ENCODE peak calls at places on chromosomes 7 and 10, in seven cellular contexts. One of them, this sample, is unnamed. For H3K9me3, the result is how much of the 10 kb centered on the place peaks cover.

GRCh38 chr10:102504179-102504975 is 605 bp downstream of the SUFU start:
- DNase-seq in naive thymus-derived CD4-positive, alpha-beta T cell: peak
- DNase-seq in IMR-90: peak
- DNase-seq in psoas muscle: peak
- DNase-seq in astrocyte: no peak
- DNase-seq in HCT116: no peak
- DNase-seq in CD8-positive, alpha-beta T cell: peak
- DNase-seq in this sample: peak

GRCh38 chr10:44924261-44925040 is 13.3 kb downstream of the TMEM72 start:
- DNase-seq in naive thymus-derived CD4-positive, alpha-beta T cell: no peak
- DNase-seq in IMR-90: no peak
- DNase-seq in psoas muscle: no peak
- DNase-seq in astrocyte: no peak
- DNase-seq in HCT116: no peak
- DNase-seq in CD8-positive, alpha-beta T cell: no peak
- DNase-seq in this sample: no peak

GRCh38 chr7:81013036-81013435 is 94.2 kb upstream of the SEMA3C start:
- DNase-seq in naive thymus-derived CD4-positive, alpha-beta T cell: no peak
- DNase-seq in IMR-90: peak
- DNase-seq in psoas muscle: no peak
- DNase-seq in astrocyte: peak
- DNase-seq in HCT116: peak
- DNase-seq in CD8-positive, alpha-beta T cell: no peak
- DNase-seq in this sample: no peak

GRCh38 chr10:644076-644942 is 45.2 kb downstream of the DIP2C start:
- DNase-seq in naive thymus-derived CD4-positive, alpha-beta T cell: no peak
- DNase-seq in IMR-90: no peak
- DNase-seq in psoas muscle: no peak
- DNase-seq in astrocyte: no peak
- DNase-seq in HCT116: no peak
- DNase-seq in CD8-positive, alpha-beta T cell: no peak
- DNase-seq in this sample: no peak

GRCh38 chr10:49500420-49500819 is 38.5 kb downstream of the ERCC6 start:
- DNase-seq in naive thymus-derived CD4-positive, alpha-beta T cell: no peak
- DNase-seq in IMR-90: no peak
- DNase-seq in psoas muscle: no peak
- DNase-seq in astrocyte: no peak
- DNase-seq in HCT116: no peak
- DNase-seq in CD8-positive, alpha-beta T cell: no peak
- DNase-seq in this sample: no peak

GRCh38 chr10:120539076-120539475 is 82.0 kb downstream of the PLPP4 start:
- DNase-seq in naive thymus-derived CD4-positive, alpha-beta T cell: no peak
- DNase-seq in IMR-90: no peak
- DNase-seq in psoas muscle: no peak
- DNase-seq in astrocyte: no peak
- DNase-seq in HCT116: no peak
- DNase-seq in CD8-positive, alpha-beta T cell: no peak
- DNase-seq in this sample: no peak

GRCh38 chr10:93392111-93392510 is 90.0 kb downstream of the MYOF start:
- DNase-seq in naive thymus-derived CD4-positive, alpha-beta T cell: no peak
- DNase-seq in IMR-90: peak
- DNase-seq in psoas muscle: no peak
- DNase-seq in astrocyte: peak
- DNase-seq in HCT116: no peak
- DNase-seq in CD8-positive, alpha-beta T cell: no peak
- DNase-seq in this sample: no peak

GRCh38 chr7:4667776-4668509 is 14.2 kb upstream of the FOXK1 start:
- DNase-seq in naive thymus-derived CD4-positive, alpha-beta T cell: no peak
- DNase-seq in IMR-90: peak
- DNase-seq in psoas muscle: no peak
- DNase-seq in astrocyte: peak
- DNase-seq in HCT116: no peak
- DNase-seq in CD8-positive, alpha-beta T cell: no peak
- DNase-seq in this sample: no peak

DNA sequence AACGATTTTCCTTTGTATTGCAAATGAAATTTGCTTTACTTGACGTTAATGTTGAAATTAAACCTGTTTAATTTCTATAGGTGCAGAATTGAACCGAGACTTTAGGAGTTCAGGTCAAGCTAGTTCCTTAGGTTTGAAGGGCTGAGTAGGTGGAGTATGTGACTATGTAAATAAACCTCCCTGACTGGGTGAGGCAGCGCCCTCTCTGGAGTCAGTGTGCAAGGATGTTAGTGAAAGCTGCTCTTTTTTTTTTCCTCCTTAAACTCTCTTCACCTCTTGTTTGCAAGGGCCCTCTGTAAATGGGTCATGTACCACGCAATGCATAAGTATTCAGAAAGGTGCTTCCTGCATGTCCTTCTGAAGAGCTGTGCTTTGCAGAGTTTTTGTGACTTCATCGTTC is 33.8 kb downstream of the GALNT17 start:
- DNase-seq in naive thymus-derived CD4-positive, alpha-beta T cell: no peak
- DNase-seq in IMR-90: no peak
- DNase-seq in psoas muscle: no peak
- DNase-seq in astrocyte: no peak
- DNase-seq in HCT116: no peak
- DNase-seq in CD8-positive, alpha-beta T cell: no peak
- DNase-seq in this sample: no peak
- H3K9me3 ChIP-seq in naive thymus-derived CD4-positive, alpha-beta T cell: under half
- H3K9me3 ChIP-seq in IMR-90: under half
- H3K9me3 ChIP-seq in psoas muscle: under half
- H3K9me3 ChIP-seq in astrocyte: under half
- H3K9me3 ChIP-seq in HCT116: under half
- H3K9me3 ChIP-seq in CD8-positive, alpha-beta T cell: under half
- H3K9me3 ChIP-seq in this sample: under half

DNA sequence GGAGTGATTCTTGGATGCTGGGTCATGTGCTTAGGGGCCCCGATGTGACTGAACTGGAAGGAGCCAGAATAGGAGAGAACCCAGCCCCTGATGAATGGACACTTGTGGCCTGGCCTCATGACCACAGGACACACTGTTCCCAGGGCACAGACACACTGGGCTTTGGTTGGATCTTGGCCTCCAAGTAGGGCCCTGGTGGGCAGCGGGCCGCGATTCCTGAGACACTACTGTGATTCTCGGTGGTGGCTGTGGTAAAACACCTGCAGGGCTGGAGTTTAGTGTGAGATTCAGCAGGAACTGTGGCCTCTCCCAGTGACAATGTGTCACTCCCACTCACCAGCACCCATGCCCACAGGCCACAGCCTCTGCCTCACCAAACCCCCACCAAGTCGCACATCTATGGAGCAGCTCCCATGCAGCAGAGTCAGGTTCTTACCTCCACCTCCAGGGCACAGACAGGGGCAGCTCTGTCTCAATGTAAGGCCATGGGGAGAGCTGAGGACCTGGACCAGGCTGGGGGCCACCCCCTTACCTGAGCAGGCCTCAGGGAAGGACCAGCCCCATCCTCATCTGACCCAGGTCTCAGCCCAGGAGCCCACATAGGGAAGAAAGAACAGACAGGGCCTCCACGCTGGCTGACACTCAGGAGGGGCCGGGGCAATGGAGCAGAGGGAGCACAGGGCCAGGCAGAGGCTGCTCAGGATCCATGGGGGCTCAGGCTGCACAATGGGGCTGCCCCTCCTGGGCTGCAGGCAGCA is 33.2 kb upstream of the ZNF716 start:
- DNase-seq in naive thymus-derived CD4-positive, alpha-beta T cell: no peak
- DNase-seq in IMR-90: no peak
- DNase-seq in psoas muscle: no peak
- DNase-seq in astrocyte: no peak
- DNase-seq in HCT116: no peak
- DNase-seq in CD8-positive, alpha-beta T cell: no peak
- DNase-seq in this sample: no peak
- H3K9me3 ChIP-seq in naive thymus-derived CD4-positive, alpha-beta T cell: under half
- H3K9me3 ChIP-seq in IMR-90: under half
- H3K9me3 ChIP-seq in psoas muscle: under half
- H3K9me3 ChIP-seq in astrocyte: under half
- H3K9me3 ChIP-seq in HCT116: under half
- H3K9me3 ChIP-seq in CD8-positive, alpha-beta T cell: under half
- H3K9me3 ChIP-seq in this sample: under half

DNA sequence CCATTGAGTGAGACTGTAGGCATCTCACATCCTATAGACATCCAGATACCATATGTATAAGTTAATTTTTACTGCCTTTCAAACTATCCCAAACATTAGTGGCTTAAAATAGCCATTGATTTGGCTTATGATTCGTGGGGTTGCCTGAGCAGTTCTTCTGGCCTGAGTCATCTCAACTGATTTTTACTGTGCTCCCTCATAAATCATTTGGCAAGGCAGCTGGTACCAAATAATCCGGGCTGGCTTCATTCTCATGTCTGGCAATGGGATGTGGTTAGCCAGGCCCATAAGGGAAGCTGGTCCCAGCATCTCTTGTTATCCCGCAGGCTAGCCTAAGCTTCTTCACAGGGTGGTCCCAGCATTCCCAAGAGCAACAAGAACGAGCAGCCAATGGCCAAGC is 6.7 kb upstream of the LRGUK start:
- DNase-seq in naive thymus-derived CD4-positive, alpha-beta T cell: no peak
- DNase-seq in IMR-90: peak
- DNase-seq in psoas muscle: no peak
- DNase-seq in astrocyte: no peak
- DNase-seq in HCT116: no peak
- DNase-seq in CD8-positive, alpha-beta T cell: no peak
- DNase-seq in this sample: no peak
- H3K9me3 ChIP-seq in naive thymus-derived CD4-positive, alpha-beta T cell: under half
- H3K9me3 ChIP-seq in IMR-90: under half
- H3K9me3 ChIP-seq in psoas muscle: under half
- H3K9me3 ChIP-seq in astrocyte: under half
- H3K9me3 ChIP-seq in HCT116: under half
- H3K9me3 ChIP-seq in CD8-positive, alpha-beta T cell: under half
- H3K9me3 ChIP-seq in this sample: under half

DNA sequence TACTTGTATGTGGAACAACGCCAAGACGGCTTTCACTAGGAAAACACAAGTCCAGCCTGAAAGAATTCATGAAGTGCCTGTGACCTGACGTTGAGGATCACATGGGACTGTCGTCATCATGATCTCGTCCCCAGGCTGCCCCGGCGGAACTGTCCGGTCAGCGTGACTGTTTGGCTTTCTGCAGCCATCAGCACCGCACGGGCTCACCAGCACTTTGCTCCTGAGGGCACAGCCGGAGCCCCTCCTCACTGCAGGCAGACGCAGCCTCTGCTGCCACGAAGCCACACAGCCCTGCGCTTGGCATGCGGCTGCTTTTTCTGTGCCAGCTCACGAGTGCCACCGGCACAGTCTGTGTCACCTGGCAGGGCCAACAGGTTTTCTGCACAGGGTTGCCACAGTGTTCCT is 9.4 kb upstream of the GET4 start:
- DNase-seq in naive thymus-derived CD4-positive, alpha-beta T cell: no peak
- DNase-seq in IMR-90: peak
- DNase-seq in psoas muscle: peak
- DNase-seq in astrocyte: peak
- DNase-seq in HCT116: no peak
- DNase-seq in CD8-positive, alpha-beta T cell: no peak
- DNase-seq in this sample: no peak
- H3K9me3 ChIP-seq in naive thymus-derived CD4-positive, alpha-beta T cell: under half
- H3K9me3 ChIP-seq in IMR-90: under half
- H3K9me3 ChIP-seq in psoas muscle: under half
- H3K9me3 ChIP-seq in astrocyte: under half
- H3K9me3 ChIP-seq in HCT116: under half
- H3K9me3 ChIP-seq in CD8-positive, alpha-beta T cell: under half
- H3K9me3 ChIP-seq in this sample: under half

GRCh38 chr7:71486414-71486813 is 354.5 kb downstream of the GALNT17 start:
- DNase-seq in naive thymus-derived CD4-positive, alpha-beta T cell: no peak
- DNase-seq in IMR-90: no peak
- DNase-seq in psoas muscle: no peak
- DNase-seq in astrocyte: no peak
- DNase-seq in HCT116: no peak
- DNase-seq in CD8-positive, alpha-beta T cell: no peak
- DNase-seq in this sample: no peak
- H3K9me3 ChIP-seq in naive thymus-derived CD4-positive, alpha-beta T cell: under half
- H3K9me3 ChIP-seq in IMR-90: under half
- H3K9me3 ChIP-seq in psoas muscle: under half
- H3K9me3 ChIP-seq in astrocyte: under half
- H3K9me3 ChIP-seq in HCT116: under half
- H3K9me3 ChIP-seq in CD8-positive, alpha-beta T cell: under half
- H3K9me3 ChIP-seq in this sample: under half

GRCh38 chr7:158374586-158374985 is 213.0 kb downstream of the PTPRN2 start:
- DNase-seq in naive thymus-derived CD4-positive, alpha-beta T cell: no peak
- DNase-seq in IMR-90: no peak
- DNase-seq in psoas muscle: no peak
- DNase-seq in astrocyte: no peak
- DNase-seq in HCT116: no peak
- DNase-seq in CD8-positive, alpha-beta T cell: no peak
- DNase-seq in this sample: no peak
- H3K9me3 ChIP-seq in naive thymus-derived CD4-positive, alpha-beta T cell: under half
- H3K9me3 ChIP-seq in IMR-90: under half
- H3K9me3 ChIP-seq in psoas muscle: under half
- H3K9me3 ChIP-seq in astrocyte: under half
- H3K9me3 ChIP-seq in HCT116: under half
- H3K9me3 ChIP-seq in CD8-positive, alpha-beta T cell: under half
- H3K9me3 ChIP-seq in this sample: under half

DNA sequence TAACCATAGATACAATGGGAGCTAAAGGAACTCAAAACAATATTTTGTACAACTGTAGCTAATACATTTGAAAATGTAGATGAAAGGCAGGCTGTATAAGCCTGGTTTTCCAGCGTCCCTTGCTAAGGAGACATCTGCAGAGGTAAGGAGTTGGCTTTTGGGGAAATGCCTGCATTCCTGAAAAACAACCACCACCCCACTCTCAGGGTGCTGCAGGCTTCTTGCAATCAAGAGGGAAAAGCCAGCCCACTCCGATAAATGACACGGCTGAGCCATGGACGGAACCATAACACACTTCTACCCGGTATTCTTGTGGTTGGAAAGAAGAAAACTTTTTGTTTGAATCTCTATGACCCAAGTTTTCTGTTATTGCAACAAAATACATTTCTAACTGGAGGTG is 200.3 kb downstream of the TEX36 start:
- DNase-seq in naive thymus-derived CD4-positive, alpha-beta T cell: no peak
- DNase-seq in IMR-90: no peak
- DNase-seq in psoas muscle: no peak
- DNase-seq in astrocyte: no peak
- DNase-seq in HCT116: no peak
- DNase-seq in CD8-positive, alpha-beta T cell: no peak
- DNase-seq in this sample: no peak
- H3K9me3 ChIP-seq in naive thymus-derived CD4-positive, alpha-beta T cell: under half
- H3K9me3 ChIP-seq in IMR-90: under half
- H3K9me3 ChIP-seq in psoas muscle: under half
- H3K9me3 ChIP-seq in astrocyte: under half
- H3K9me3 ChIP-seq in HCT116: under half
- H3K9me3 ChIP-seq in CD8-positive, alpha-beta T cell: under half
- H3K9me3 ChIP-seq in this sample: under half

GRCh38 chr7:64998865-64999164 is 7.7 kb downstream of the ERV3-1 start:
- DNase-seq in naive thymus-derived CD4-positive, alpha-beta T cell: no peak
- DNase-seq in IMR-90: no peak
- DNase-seq in psoas muscle: no peak
- DNase-seq in astrocyte: no peak
- DNase-seq in HCT116: no peak
- DNase-seq in CD8-positive, alpha-beta T cell: no peak
- DNase-seq in this sample: no peak
- H3K9me3 ChIP-seq in naive thymus-derived CD4-positive, alpha-beta T cell: half or more
- H3K9me3 ChIP-seq in IMR-90: half or more
- H3K9me3 ChIP-seq in psoas muscle: under half
- H3K9me3 ChIP-seq in astrocyte: under half
- H3K9me3 ChIP-seq in HCT116: under half
- H3K9me3 ChIP-seq in CD8-positive, alpha-beta T cell: under half
- H3K9me3 ChIP-seq in this sample: under half

DNA sequence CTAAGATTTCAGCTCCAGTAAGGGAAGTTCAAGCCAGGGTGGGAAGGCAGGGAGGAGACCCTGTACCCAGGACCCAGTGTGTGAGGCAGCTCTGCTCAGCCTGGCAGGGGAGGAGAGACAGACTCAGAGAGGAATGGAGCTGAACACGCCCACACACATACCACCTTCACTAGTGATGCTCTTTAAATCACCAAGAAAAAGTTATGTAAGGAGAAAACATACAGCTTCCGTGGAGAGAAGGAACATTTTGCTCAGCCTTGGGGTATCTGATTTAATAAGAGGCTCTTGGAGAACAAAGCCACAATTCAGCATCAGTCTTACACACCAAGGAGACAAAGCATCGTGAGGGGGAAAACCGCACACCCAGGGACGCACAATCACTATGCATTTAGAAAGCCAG is 62.9 kb downstream of the PRKAG2 start:
- DNase-seq in naive thymus-derived CD4-positive, alpha-beta T cell: no peak
- DNase-seq in IMR-90: peak
- DNase-seq in psoas muscle: no peak
- DNase-seq in astrocyte: peak
- DNase-seq in HCT116: no peak
- DNase-seq in CD8-positive, alpha-beta T cell: no peak
- DNase-seq in this sample: no peak
- H3K9me3 ChIP-seq in naive thymus-derived CD4-positive, alpha-beta T cell: under half
- H3K9me3 ChIP-seq in IMR-90: under half
- H3K9me3 ChIP-seq in psoas muscle: under half
- H3K9me3 ChIP-seq in astrocyte: under half
- H3K9me3 ChIP-seq in HCT116: under half
- H3K9me3 ChIP-seq in CD8-positive, alpha-beta T cell: under half
- H3K9me3 ChIP-seq in this sample: under half

This sample was measured in CD4-positive, alpha-beta memory T cell.